ENCODE peak calls at places on chromosomes 7 and 10, in nine cellular contexts. J is T-helper 9 cell; Z is kidney; Y is activated T-cell treated with anti-CD3 and anti-CD28 coated beads for 48 hours; S is Karpas-422; B is naive thymus-derived CD4-positive, alpha-beta T cell; G is T-helper 2 cell treated with Interferon-gamma antibody and Interleukin-4, amounts not matched to agents 5 μg/mL and 100 μg/mL, for 36 hours; C is posterior vena cava; V is ELR. W is an unnamed sample.

GRCh38 chr7:11831727-11832495 is at the start of gene THSD7A:
- DNase-seq in G (peak; percentile 5), Z (peak; percentile 84), Y (no peak), S (no peak), V (peak; percentile 73), C (peak; percentile 78), J (peak; percentile 0), B (no peak), W (peak; percentile 65)

GRCh38 chr7:111433426-111433825 is 128.9 kb downstream of the IMMP2L start:
- DNase-seq in Z (no peak), C (no peak), J (no peak), V (no peak), Y (no peak), S (peak; percentile 32), B (no peak), G (no peak), W (no peak)

GRCh38 chr7:19020711-19021110 is 96.7 kb downstream of the TWIST1 start:
- DNase-seq in C (no peak), Z (no peak), J (no peak), V (peak; percentile 71), S (no peak), G (no peak), Y (no peak), B (no peak), W (no peak)

GRCh38 chr7:117324940-117325339 is 2.1 kb upstream of the WNT2 start:
- DNase-seq in V (no peak), S (no peak), Y (no peak), G (no peak), Z (no peak), C (no peak), B (no peak), J (no peak), W (no peak)

GRCh38 chr7:118217068-118217715 is 7.3 kb upstream of the ANKRD7 start:
- DNase-seq in V (no peak), Z (no peak), G (no peak), Y (no peak), J (no peak), B (no peak), S (no peak), C (no peak), W (no peak)

GRCh38 chr10:3813986-3814831 is 29.2 kb upstream of the KLF6 start:
- DNase-seq in G (no peak), S (no peak), C (no peak), Z (no peak), Y (no peak), B (no peak), J (no peak), V (peak; percentile 51), W (no peak)

GRCh38 chr7:5218564-5219360 is 28.7 kb downstream of the WIPI2 start:
- DNase-seq in Z (peak; percentile 49), S (peak; percentile 97), C (peak; percentile 76), V (no peak), Y (no peak), G (no peak), J (no peak), B (no peak), W (peak; percentile 98)

GRCh38 chr10:50375051-50375452 is 123.7 kb upstream of the ASAH2 start:
- DNase-seq in Y (no peak), C (no peak), G (no peak), Z (no peak), S (no peak), V (no peak), J (no peak), B (no peak), W (no peak)

GRCh38 chr7:78311176-78311575 is 512.6 kb downstream of the PHTF2 start:
- DNase-seq in V (no peak), S (no peak), C (no peak), Y (no peak), Z (no peak), B (no peak), J (no peak), G (no peak), W (no peak)

GRCh38 chr10:97718178-97718577 is 4.6 kb downstream of the MARVELD1 start:
- DNase-seq in B (no peak), Z (no peak), G (no peak), Y (no peak), S (no peak), C (no peak), V (no peak), J (no peak), W (no peak)

W was measured in NAMALWA.